ENCODE peak calls at places on chromosome 4, in eight cellular contexts. One of them, this sample, is unnamed.

GRCh38 chr4:101706535-101707057 is 83.9 kb upstream of the BANK1 start:
- DNase-seq in cerebellar cortex: no peak
- DNase-seq in osteocyte: no peak
- DNase-seq in immature natural killer cell: no peak
- DNase-seq in AG04450: no peak
- DNase-seq in left ventricle myocardium inferior: no peak
- DNase-seq in mesothelial cell of epicardium: no peak
- DNase-seq in occipital lobe: no peak
- DNase-seq in this sample: no peak

GRCh38 chr4:175412161-175412560 is 399.9 kb downstream of the GPM6A start:
- DNase-seq in osteocyte: no peak
- DNase-seq in AG04450: no peak
- DNase-seq in cerebellar cortex: no peak
- DNase-seq in left ventricle myocardium inferior: no peak
- DNase-seq in mesothelial cell of epicardium: no peak
- DNase-seq in occipital lobe: peak; percentile 45
- DNase-seq in immature natural killer cell: no peak
- DNase-seq in this sample: no peak

GRCh38 chr4:163384926-163385325 is 41.2 kb downstream of the NPY5R start:
- DNase-seq in osteocyte: no peak
- DNase-seq in AG04450: no peak
- DNase-seq in immature natural killer cell: no peak
- DNase-seq in left ventricle myocardium inferior: no peak
- DNase-seq in occipital lobe: no peak
- DNase-seq in cerebellar cortex: no peak
- DNase-seq in mesothelial cell of epicardium: no peak
- DNase-seq in this sample: no peak

GRCh38 chr4:832536-832935 is 6.6 kb upstream of the CPLX1 start:
- DNase-seq in immature natural killer cell: no peak
- DNase-seq in left ventricle myocardium inferior: no peak
- DNase-seq in cerebellar cortex: no peak
- DNase-seq in osteocyte: no peak
- DNase-seq in AG04450: no peak
- DNase-seq in mesothelial cell of epicardium: no peak
- DNase-seq in occipital lobe: no peak
- DNase-seq in this sample: no peak

GRCh38 chr4:163866728-163867313 is 372.3 kb downstream of the TMA16 start:
- DNase-seq in osteocyte: no peak
- DNase-seq in mesothelial cell of epicardium: no peak
- DNase-seq in cerebellar cortex: no peak
- DNase-seq in left ventricle myocardium inferior: no peak
- DNase-seq in occipital lobe: no peak
- DNase-seq in AG04450: peak; percentile 0
- DNase-seq in immature natural killer cell: no peak
- DNase-seq in this sample: peak; percentile 20

GRCh38 chr4:3257125-3257690 is 8.2 kb downstream of the MSANTD1 start:
- DNase-seq in occipital lobe: no peak
- DNase-seq in AG04450: no peak
- DNase-seq in immature natural killer cell: no peak
- DNase-seq in mesothelial cell of epicardium: no peak
- DNase-seq in left ventricle myocardium inferior: no peak
- DNase-seq in osteocyte: peak; percentile 79
- DNase-seq in cerebellar cortex: peak; percentile 47
- DNase-seq in this sample: no peak

GRCh38 chr4:30875659-30876269 is 155.6 kb downstream of the PCDH7 start:
- DNase-seq in left ventricle myocardium inferior: no peak
- DNase-seq in immature natural killer cell: no peak
- DNase-seq in osteocyte: no peak
- DNase-seq in mesothelial cell of epicardium: no peak
- DNase-seq in occipital lobe: no peak
- DNase-seq in AG04450: no peak
- DNase-seq in cerebellar cortex: no peak
- DNase-seq in this sample: no peak

GRCh38 chr4:65670331-65671031 is at the start of gene EPHA5:
- DNase-seq in mesothelial cell of epicardium: peak; percentile 59
- DNase-seq in occipital lobe: peak; percentile 80
- DNase-seq in AG04450: peak; percentile 21
- DNase-seq in osteocyte: peak; percentile 97
- DNase-seq in immature natural killer cell: no peak
- DNase-seq in cerebellar cortex: peak; percentile 34
- DNase-seq in left ventricle myocardium inferior: peak; percentile 47
- DNase-seq in this sample: peak; percentile 93

GRCh38 chr4:146029939-146030710 is 91.5 kb upstream of the ZNF827 start:
- DNase-seq in mesothelial cell of epicardium: no peak
- DNase-seq in left ventricle myocardium inferior: no peak
- DNase-seq in occipital lobe: no peak
- DNase-seq in osteocyte: no peak
- DNase-seq in immature natural killer cell: no peak
- DNase-seq in cerebellar cortex: no peak
- DNase-seq in AG04450: no peak
- DNase-seq in this sample: no peak

GRCh38 chr4:101696276-101697010 is 94.1 kb upstream of the BANK1 start:
- DNase-seq in left ventricle myocardium inferior: no peak
- DNase-seq in mesothelial cell of epicardium: no peak
- DNase-seq in immature natural killer cell: no peak
- DNase-seq in occipital lobe: no peak
- DNase-seq in cerebellar cortex: no peak
- DNase-seq in AG04450: no peak
- DNase-seq in osteocyte: no peak
- DNase-seq in this sample: no peak

GRCh38 chr4:139943277-139943676 is 210.7 kb downstream of the MAML3 start:
- DNase-seq in left ventricle myocardium inferior: no peak
- DNase-seq in occipital lobe: no peak
- DNase-seq in AG04450: no peak
- DNase-seq in immature natural killer cell: no peak
- DNase-seq in osteocyte: no peak
- DNase-seq in mesothelial cell of epicardium: no peak
- DNase-seq in cerebellar cortex: no peak
- DNase-seq in this sample: no peak

GRCh38 chr4:122715221-122715620 is 17.3 kb upstream of the BBS12 start:
- DNase-seq in cerebellar cortex: no peak
- DNase-seq in occipital lobe: no peak
- DNase-seq in left ventricle myocardium inferior: no peak
- DNase-seq in mesothelial cell of epicardium: no peak
- DNase-seq in AG04450: no peak
- DNase-seq in immature natural killer cell: no peak
- DNase-seq in osteocyte: no peak
- DNase-seq in this sample: no peak

GRCh38 chr4:154332681-154333421 is 158.7 kb downstream of the DCHS2 start:
- DNase-seq in osteocyte: no peak
- DNase-seq in AG04450: no peak
- DNase-seq in left ventricle myocardium inferior: no peak
- DNase-seq in occipital lobe: peak; percentile 26
- DNase-seq in cerebellar cortex: peak; percentile 4
- DNase-seq in immature natural killer cell: peak; percentile 1
- DNase-seq in mesothelial cell of epicardium: no peak
- DNase-seq in this sample: peak; percentile 9

GRCh38 chr4:107654694-107655093 is 65.3 kb downstream of the PAPSS1 start:
- DNase-seq in osteocyte: no peak
- DNase-seq in cerebellar cortex: no peak
- DNase-seq in occipital lobe: no peak
- DNase-seq in immature natural killer cell: no peak
- DNase-seq in AG04450: no peak
- DNase-seq in left ventricle myocardium inferior: no peak
- DNase-seq in mesothelial cell of epicardium: no peak
- DNase-seq in this sample: no peak

GRCh38 chr4:134906404-134907023 is 704.9 kb upstream of the PABPC4L start:
- DNase-seq in osteocyte: no peak
- DNase-seq in immature natural killer cell: no peak
- DNase-seq in mesothelial cell of epicardium: no peak
- DNase-seq in left ventricle myocardium inferior: no peak
- DNase-seq in occipital lobe: no peak
- DNase-seq in AG04450: no peak
- DNase-seq in cerebellar cortex: peak; percentile 27
- DNase-seq in this sample: no peak

GRCh38 chr4:20288047-20288650 is 36.4 kb downstream of the SLIT2 start:
- DNase-seq in occipital lobe: no peak
- DNase-seq in left ventricle myocardium inferior: no peak
- DNase-seq in immature natural killer cell: no peak
- DNase-seq in mesothelial cell of epicardium: no peak
- DNase-seq in osteocyte: no peak
- DNase-seq in AG04450: no peak
- DNase-seq in cerebellar cortex: no peak
- DNase-seq in this sample: peak; percentile 43

GRCh38 chr4:135240796-135241195 is 1039.2 kb upstream of the PABPC4L start:
- DNase-seq in occipital lobe: peak; percentile 28
- DNase-seq in AG04450: peak; percentile 10
- DNase-seq in immature natural killer cell: no peak
- DNase-seq in left ventricle myocardium inferior: no peak
- DNase-seq in cerebellar cortex: no peak
- DNase-seq in mesothelial cell of epicardium: no peak
- DNase-seq in osteocyte: no peak
- DNase-seq in this sample: no peak

GRCh38 chr4:1476140-1476513 is 69.9 kb upstream of the NKX1-1 start:
- DNase-seq in immature natural killer cell: no peak
- DNase-seq in occipital lobe: no peak
- DNase-seq in mesothelial cell of epicardium: no peak
- DNase-seq in osteocyte: no peak
- DNase-seq in cerebellar cortex: no peak
- DNase-seq in left ventricle myocardium inferior: no peak
- DNase-seq in AG04450: no peak
- DNase-seq in this sample: no peak

GRCh38 chr4:8478801-8479744 is 38.5 kb downstream of the TRMT44 start:
- DNase-seq in left ventricle myocardium inferior: no peak
- DNase-seq in mesothelial cell of epicardium: no peak
- DNase-seq in occipital lobe: no peak
- DNase-seq in immature natural killer cell: no peak
- DNase-seq in cerebellar cortex: no peak
- DNase-seq in AG04450: no peak
- DNase-seq in osteocyte: no peak
- DNase-seq in this sample: peak; percentile 11

GRCh38 chr4:36414248-36414647 is 132.8 kb downstream of the DTHD1 start:
- DNase-seq in cerebellar cortex: no peak
- DNase-seq in mesothelial cell of epicardium: no peak
- DNase-seq in left ventricle myocardium inferior: no peak
- DNase-seq in occipital lobe: no peak
- DNase-seq in AG04450: no peak
- DNase-seq in immature natural killer cell: no peak
- DNase-seq in osteocyte: no peak
- DNase-seq in this sample: no peak

GRCh38 chr4:5874811-5875465 is 17.9 kb downstream of the CRMP1 start:
- DNase-seq in osteocyte: no peak
- DNase-seq in occipital lobe: peak; percentile 75
- DNase-seq in left ventricle myocardium inferior: no peak
- DNase-seq in immature natural killer cell: no peak
- DNase-seq in cerebellar cortex: peak; percentile 93
- DNase-seq in mesothelial cell of epicardium: no peak
- DNase-seq in AG04450: peak; percentile 2
- DNase-seq in this sample: no peak

GRCh38 chr4:41747230-41748055 is 1.1 kb downstream of the PHOX2B start:
- DNase-seq in mesothelial cell of epicardium: no peak
- DNase-seq in immature natural killer cell: no peak
- DNase-seq in left ventricle myocardium inferior: no peak
- DNase-seq in cerebellar cortex: no peak
- DNase-seq in AG04450: no peak
- DNase-seq in osteocyte: no peak
- DNase-seq in occipital lobe: no peak
- DNase-seq in this sample: no peak

GRCh38 chr4:57109847-57110634 is at the start of gene IGFBP7:
- DNase-seq in left ventricle myocardium inferior: peak; percentile 74
- DNase-seq in mesothelial cell of epicardium: no peak
- DNase-seq in immature natural killer cell: peak; percentile 58
- DNase-seq in osteocyte: peak; percentile 91
- DNase-seq in AG04450: no peak
- DNase-seq in occipital lobe: no peak
- DNase-seq in cerebellar cortex: no peak
- DNase-seq in this sample: no peak

GRCh38 chr4:5940470-5941203 is 47.8 kb upstream of the CRMP1 start:
- DNase-seq in cerebellar cortex: no peak
- DNase-seq in immature natural killer cell: no peak
- DNase-seq in mesothelial cell of epicardium: no peak
- DNase-seq in occipital lobe: no peak
- DNase-seq in AG04450: no peak
- DNase-seq in left ventricle myocardium inferior: no peak
- DNase-seq in osteocyte: no peak
- DNase-seq in this sample: peak; percentile 11

GRCh38 chr4:158571736-158572135 is 50.1 kb downstream of the RXFP1 start:
- DNase-seq in mesothelial cell of epicardium: no peak
- DNase-seq in left ventricle myocardium inferior: no peak
- DNase-seq in cerebellar cortex: no peak
- DNase-seq in osteocyte: no peak
- DNase-seq in occipital lobe: no peak
- DNase-seq in AG04450: no peak
- DNase-seq in immature natural killer cell: no peak
- DNase-seq in this sample: no peak

GRCh38 chr4:127849505-127850234 is 31.0 kb upstream of the PLK4 start:
- DNase-seq in AG04450: no peak
- DNase-seq in osteocyte: no peak
- DNase-seq in left ventricle myocardium inferior: no peak
- DNase-seq in immature natural killer cell: no peak
- DNase-seq in cerebellar cortex: no peak
- DNase-seq in mesothelial cell of epicardium: no peak
- DNase-seq in occipital lobe: no peak
- DNase-seq in this sample: no peak

GRCh38 chr4:20260821-20261220 is 9.1 kb downstream of the SLIT2 start:
- DNase-seq in mesothelial cell of epicardium: no peak
- DNase-seq in occipital lobe: no peak
- DNase-seq in immature natural killer cell: no peak
- DNase-seq in left ventricle myocardium inferior: no peak
- DNase-seq in cerebellar cortex: no peak
- DNase-seq in AG04450: no peak
- DNase-seq in osteocyte: no peak
- DNase-seq in this sample: no peak

GRCh38 chr4:1412376-1413220 is 6.4 kb upstream of the NKX1-1 start:
- DNase-seq in left ventricle myocardium inferior: no peak
- DNase-seq in mesothelial cell of epicardium: no peak
- DNase-seq in occipital lobe: no peak
- DNase-seq in cerebellar cortex: no peak
- DNase-seq in AG04450: no peak
- DNase-seq in immature natural killer cell: no peak
- DNase-seq in osteocyte: no peak
- DNase-seq in this sample: no peak

GRCh38 chr4:87118421-87118820 is 102.0 kb downstream of the KLHL8 start:
- DNase-seq in mesothelial cell of epicardium: no peak
- DNase-seq in left ventricle myocardium inferior: no peak
- DNase-seq in cerebellar cortex: no peak
- DNase-seq in osteocyte: no peak
- DNase-seq in AG04450: no peak
- DNase-seq in occipital lobe: no peak
- DNase-seq in immature natural killer cell: no peak
- DNase-seq in this sample: no peak